ENCODE peak calls at places on chromosome 10, in seven cellular contexts. J is spleen; B is AG10803; K is CD4-positive, alpha-beta T cell; M is heart left ventricle; Q is heart right ventricle; O is upper lobe of left lung. G is an unnamed sample.

GRCh38 chr10:63885159-63885558 is 364.0 kb downstream of the REEP3 start:
- DNase-seq in O (no peak), M (no peak), K (no peak), Q (no peak), J (no peak), B (no peak), G (no peak)

GRCh38 chr10:113228570-113228969 is 278.5 kb downstream of the TCF7L2 start:
- DNase-seq in J (no peak), O (no peak), K (no peak), Q (no peak), M (no peak), B (peak), G (no peak)

GRCh38 chr10:130141878-130142277 is 5.7 kb downstream of the GLRX3 start:
- DNase-seq in B (no peak), O (no peak), M (no peak), K (no peak), J (no peak), Q (no peak), G (no peak)

GRCh38 chr10:3624367-3624766 is 160.6 kb downstream of the KLF6 start:
- DNase-seq in J (no peak), M (no peak), Q (no peak), O (no peak), K (no peak), B (peak), G (no peak)

GRCh38 chr10:43417950-43418768 is 9.2 kb upstream of the HNRNPF start:
- DNase-seq in M (no peak), Q (no peak), B (no peak), O (peak), J (no peak), K (no peak), G (no peak)

GRCh38 chr10:122780391-122780790 is 65.3 kb downstream of the CUZD1 start:
- DNase-seq in B (peak), O (no peak), J (no peak), Q (no peak), M (no peak), K (no peak), G (no peak)

GRCh38 chr10:79274279-79275104 is 72.8 kb upstream of the PPIF start:
- DNase-seq in M (peak), J (no peak), B (peak), K (no peak), O (peak), Q (peak), G (no peak)

GRCh38 chr10:125389648-125390047 is 229.3 kb upstream of the CTBP2 start:
- DNase-seq in M (no peak), Q (no peak), O (no peak), B (no peak), J (no peak), K (no peak), G (no peak)

GRCh38 chr10:43043342-43043772 is 33.5 kb upstream of the RET start:
- DNase-seq in Q (no peak), B (no peak), M (no peak), K (no peak), O (peak), J (no peak), G (no peak)

GRCh38 chr10:44878704-44879530 is 32.2 kb upstream of the TMEM72 start:
- DNase-seq in B (peak), K (peak), O (peak), Q (peak), J (peak), M (peak), G (peak)

GRCh38 chr10:78602201-78602917 is 466.4 kb upstream of the ZMIZ1 start:
- DNase-seq in M (no peak), J (no peak), K (no peak), Q (no peak), O (no peak), B (no peak), G (no peak)

GRCh38 chr10:25505466-25505865 is 330.7 kb downstream of the GPR158 start:
- DNase-seq in Q (no peak), B (no peak), K (no peak), M (no peak), J (no peak), O (no peak), G (no peak)

GRCh38 chr10:34705563-34705962 is 109.5 kb downstream of the PARD3 start:
- DNase-seq in O (no peak), J (no peak), K (no peak), B (no peak), M (no peak), Q (no peak), G (no peak)

GRCh38 chr10:6847561-6847960 is 267.5 kb upstream of the PRKCQ start:
- DNase-seq in M (no peak), B (no peak), Q (no peak), K (no peak), O (no peak), J (no peak), G (no peak)

GRCh38 chr10:35172574-35172973 is 45.9 kb downstream of the CREM start:
- DNase-seq in B (peak), Q (no peak), M (peak), K (no peak), O (no peak), J (no peak), G (no peak)

GRCh38 chr10:124091646-124092269 is 1.6 kb downstream of the CHST15 start:
- DNase-seq in K (no peak), J (peak), B (no peak), Q (peak), M (peak), O (peak), G (peak)

GRCh38 chr10:95242581-95243317 is 48.1 kb downstream of the PDLIM1 start:
- DNase-seq in K (no peak), J (peak), Q (no peak), M (no peak), O (peak), B (peak), G (peak)

GRCh38 chr10:28442375-28442774 is 90.5 kb upstream of the WAC start:
- DNase-seq in O (no peak), M (no peak), K (no peak), Q (no peak), B (no peak), J (no peak), G (no peak)

GRCh38 chr10:117830832-117831231 is 215.9 kb downstream of the RAB11FIP2 start:
- DNase-seq in K (no peak), Q (no peak), J (no peak), B (no peak), M (no peak), O (peak), G (no peak)

GRCh38 chr10:55370021-55370420 is 569.0 kb upstream of the PCDH15 start:
- DNase-seq in M (no peak), B (peak), K (no peak), O (no peak), J (no peak), Q (no peak), G (no peak)

GRCh38 chr10:28217848-28218247 is 85.0 kb downstream of the MPP7 start:
- DNase-seq in B (peak), Q (no peak), O (no peak), K (no peak), J (no peak), M (no peak), G (no peak)

GRCh38 chr10:119131512-119132240 is 27.8 kb downstream of the DENND10 start:
- DNase-seq in Q (no peak), M (no peak), J (no peak), B (peak), O (peak), K (peak), G (no peak)

GRCh38 chr10:44799971-44800370 is 111.2 kb upstream of the TMEM72 start:
- DNase-seq in K (no peak), Q (no peak), M (no peak), J (no peak), B (no peak), O (no peak), G (no peak)

GRCh38 chr10:7956508-7956907 is 98.0 kb upstream of the GATA3 start:
- DNase-seq in K (no peak), M (no peak), O (no peak), Q (no peak), J (no peak), B (peak), G (no peak)

GRCh38 chr10:76333801-76334200 is 902.4 kb downstream of the LRMDA start:
- DNase-seq in O (no peak), B (no peak), Q (no peak), K (no peak), J (no peak), M (no peak), G (no peak)

GRCh38 chr10:76333331-76333730 is 901.9 kb downstream of the LRMDA start:
- DNase-seq in Q (no peak), M (no peak), B (no peak), K (no peak), O (no peak), J (no peak), G (no peak)

GRCh38 chr10:76334306-76334705 is 902.9 kb downstream of the LRMDA start:
- DNase-seq in J (no peak), Q (no peak), B (no peak), O (no peak), K (no peak), M (no peak), G (no peak)

GRCh38 chr10:76329891-76330575 is 898.6 kb downstream of the LRMDA start:
- DNase-seq in M (no peak), Q (no peak), J (no peak), B (peak), K (no peak), O (no peak), G (no peak)

GRCh38 chr10:76331742-76332141 is 900.3 kb downstream of the LRMDA start:
- DNase-seq in K (no peak), O (no peak), Q (no peak), J (no peak), B (no peak), M (no peak), G (no peak)
- TF ChIP-seq CTCF in K (no peak), O (no peak), Q (no peak), J (no peak), B (no peak), M (no peak), G (no peak)

GRCh38 chr10:110110338-110110737 is 97.1 kb upstream of the MXI1 start:
- DNase-seq in K (no peak), O (no peak), M (no peak), B (no peak), J (no peak), Q (no peak), G (no peak)

GRCh38 chr10:110107887-110108286 is 99.5 kb upstream of the MXI1 start:
- DNase-seq in O (no peak), M (no peak), Q (no peak), K (no peak), J (no peak), B (no peak), G (no peak)

GRCh38 chr10:110115784-110116520 is 91.5 kb upstream of the MXI1 start:
- DNase-seq in Q (no peak), O (no peak), M (no peak), K (no peak), J (no peak), B (no peak), G (no peak)

GRCh38 chr10:110118891-110119621 is 88.3 kb upstream of the MXI1 start:
- DNase-seq in M (no peak), O (no peak), K (no peak), Q (no peak), J (no peak), B (peak), G (no peak)

GRCh38 chr10:110113670-110114337 is 93.6 kb upstream of the MXI1 start:
- DNase-seq in Q (no peak), J (no peak), M (no peak), B (no peak), K (no peak), O (no peak), G (no peak)
- TF ChIP-seq CTCF in Q (no peak), J (no peak), M (no peak), B (no peak), K (no peak), O (no peak), G (no peak)

GRCh38 chr10:94000638-94001420 is 7.1 kb downstream of the PLCE1 start:
- DNase-seq in K (no peak), J (no peak), O (no peak), Q (no peak), M (no peak), B (no peak), G (no peak)

GRCh38 chr10:93995598-93996271 is 2.0 kb downstream of the PLCE1 start:
- DNase-seq in M (no peak), O (no peak), J (no peak), Q (no peak), B (peak), K (no peak), G (no peak)

GRCh38 chr10:93997546-93997945 is 3.8 kb downstream of the PLCE1 start:
- DNase-seq in O (no peak), J (no peak), K (no peak), B (no peak), Q (no peak), M (no peak), G (no peak)

GRCh38 chr10:94002156-94002555 is 8.4 kb downstream of the PLCE1 start:
- DNase-seq in K (no peak), B (no peak), Q (no peak), O (no peak), J (no peak), M (no peak), G (no peak)

DNA sequence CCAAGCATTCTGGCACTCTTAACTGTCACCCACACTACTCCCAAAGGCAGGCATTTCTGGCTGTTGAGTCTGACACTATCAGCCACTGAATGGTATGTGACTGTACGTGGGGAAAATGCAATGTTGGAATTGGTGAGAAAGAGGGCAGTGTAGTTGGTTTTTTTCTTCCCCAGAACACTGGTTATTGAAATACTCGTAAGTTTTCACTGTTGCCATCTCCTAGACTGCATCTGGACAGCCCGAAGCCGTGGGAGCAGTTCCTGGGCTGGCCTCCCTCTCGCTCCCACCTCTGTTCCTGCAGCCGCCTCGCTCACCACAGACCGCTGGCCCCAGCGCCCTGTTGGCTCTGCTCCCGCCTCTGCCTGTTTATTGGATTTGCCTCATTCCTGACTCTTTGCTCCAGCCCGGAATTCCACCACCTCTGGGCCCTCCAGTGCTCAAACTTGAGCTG is 5.7 kb downstream of the PLCE1 start:
- DNase-seq in Q (peak), J (no peak), B (peak), M (peak), K (no peak), O (no peak), G (no peak)
- TF ChIP-seq CTCF in Q (no peak), J (no peak), B (no peak), M (no peak), K (no peak), O (no peak), G (no peak)

GRCh38 chr10:114821293-114821914 is at the start of gene FHIP2A:
- DNase-seq in O (peak), K (peak), Q (peak), M (peak), J (peak), B (peak), G (peak)
- TF ChIP-seq CTCF in O (peak), K (peak), Q (peak), M (peak), J (peak), B (peak), G (peak)

GRCh38 chr10:75014516-75015230 is 96.8 kb upstream of the SAMD8 start:
- DNase-seq in O (no peak), J (no peak), Q (no peak), B (no peak), K (peak), M (no peak), G (no peak)

GRCh38 chr10:75013007-75013406 is 98.4 kb upstream of the SAMD8 start:
- DNase-seq in K (no peak), B (no peak), J (no peak), Q (no peak), O (no peak), M (no peak), G (no peak)

GRCh38 chr10:75013522-75013921 is 97.9 kb upstream of the SAMD8 start:
- DNase-seq in O (no peak), B (no peak), J (no peak), K (no peak), M (no peak), Q (no peak), G (no peak)

GRCh38 chr10:75011221-75011620 is 100.2 kb upstream of the SAMD8 start:
- DNase-seq in J (no peak), O (no peak), B (no peak), K (no peak), M (no peak), Q (no peak), G (no peak)

DNA sequence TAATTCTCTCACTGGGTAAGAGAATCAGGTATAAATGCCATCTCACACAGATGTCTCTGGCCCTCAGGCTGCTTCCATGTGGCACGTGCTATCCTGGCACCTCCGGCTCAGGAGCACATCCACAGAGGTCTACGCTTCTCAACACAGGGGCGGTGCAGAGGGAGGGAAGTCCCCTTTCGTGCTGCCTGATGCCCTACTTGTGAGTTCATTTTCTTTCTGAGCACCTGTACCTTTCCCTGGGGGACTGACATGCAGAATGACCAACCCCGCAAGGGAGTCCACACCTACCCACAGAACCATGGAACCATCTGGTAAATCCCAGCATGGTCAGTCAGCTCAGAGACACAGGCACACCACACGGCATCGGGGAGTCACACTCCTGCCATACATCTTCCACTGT is 99.0 kb upstream of the SAMD8 start:
- DNase-seq in B (no peak), J (no peak), O (no peak), K (no peak), Q (no peak), M (no peak), G (no peak)
- TF ChIP-seq CTCF in B (no peak), J (no peak), O (no peak), K (no peak), Q (no peak), M (no peak), G (no peak)

GRCh38 chr10:49281461-49281860 is 17.5 kb upstream of the C10orf71 start:
- DNase-seq in Q (no peak), B (no peak), K (no peak), O (no peak), M (no peak), J (no peak), G (no peak)
- TF ChIP-seq CTCF in Q (peak), B (no peak), K (no peak), O (no peak), M (no peak), J (no peak), G (peak)

GRCh38 chr10:85594239-85594638 is 772.4 kb downstream of the GRID1 start:
- DNase-seq in B (no peak), K (no peak), M (no peak), J (no peak), O (no peak), Q (no peak), G (no peak)
- TF ChIP-seq CTCF in B (no peak), K (no peak), M (no peak), J (no peak), O (no peak), Q (no peak), G (no peak)

DNA sequence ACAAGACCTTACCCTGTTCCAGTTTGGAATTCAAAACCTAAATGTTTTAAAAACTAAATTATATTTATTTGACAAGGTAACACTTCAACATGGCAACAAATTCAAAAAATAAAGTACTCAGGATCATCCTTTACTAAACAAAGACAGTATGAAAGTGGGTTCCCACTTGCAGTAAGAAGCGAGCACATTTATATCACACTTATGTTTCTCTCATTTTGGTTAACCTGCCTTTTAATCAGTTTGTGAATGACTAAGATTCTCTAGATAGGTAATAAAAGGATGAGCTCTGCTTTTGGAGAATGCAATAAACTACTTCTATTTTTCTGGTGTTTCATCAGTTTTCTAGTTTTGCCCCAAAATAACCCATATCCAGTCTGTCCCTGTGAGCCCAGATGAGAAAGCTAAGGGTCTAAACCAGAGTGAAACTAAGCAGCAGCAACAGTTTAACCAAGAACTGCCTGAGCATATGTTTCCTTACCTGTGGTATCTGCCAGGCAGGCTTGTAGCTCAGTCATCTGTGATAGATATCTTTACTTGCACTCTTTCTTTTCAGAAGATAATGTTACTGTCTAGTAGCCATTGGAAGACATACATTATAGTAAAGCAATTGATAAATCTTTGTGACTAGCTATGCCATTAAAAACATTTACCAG is 64.1 kb downstream of the ABLIM1 start:
- DNase-seq in K (no peak), B (no peak), M (no peak), Q (no peak), J (no peak), O (no peak), G (no peak)
- TF ChIP-seq CTCF in K (no peak), B (no peak), M (no peak), Q (no peak), J (no peak), O (no peak), G (no peak)

DNA sequence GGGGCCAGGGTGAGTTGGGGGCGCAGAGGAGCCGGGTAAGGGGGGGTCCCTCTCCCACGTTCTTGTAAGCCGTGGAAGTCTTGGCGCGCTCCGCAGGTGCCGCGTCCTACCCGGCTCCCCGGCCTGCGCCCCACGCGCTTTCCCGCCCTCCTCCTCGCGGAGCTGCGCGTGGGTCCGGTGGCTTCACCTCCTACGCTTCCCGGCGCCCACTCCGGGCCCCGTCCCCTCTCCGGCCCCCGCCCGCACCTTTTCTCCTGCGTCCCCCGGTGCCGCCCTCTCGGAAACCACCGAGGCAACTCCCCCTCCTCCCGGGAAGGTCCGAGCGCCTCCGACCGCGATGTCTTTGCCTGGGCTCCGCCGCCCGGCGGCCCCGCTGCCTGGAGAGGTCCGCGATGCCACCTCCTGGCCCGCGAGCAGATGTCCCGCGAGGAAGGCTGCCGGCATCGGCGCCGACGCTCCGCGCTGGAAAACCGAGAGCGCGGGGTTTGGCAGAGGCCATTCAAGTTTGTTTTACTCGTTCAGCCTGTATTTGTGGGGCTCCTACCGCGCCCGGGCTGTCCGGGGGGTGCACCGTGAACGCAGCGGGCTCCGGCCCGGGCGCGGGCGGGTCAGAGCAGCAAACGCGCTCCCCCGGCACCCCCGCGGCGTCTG is 2.4 kb upstream of the NKX6-2 start:
- DNase-seq in B (peak), Q (no peak), O (no peak), M (no peak), K (no peak), J (no peak), G (no peak)
- TF ChIP-seq CTCF in B (peak), Q (no peak), O (no peak), M (no peak), K (no peak), J (no peak), G (peak)

GRCh38 chr10:80459047-80459865 is 5.1 kb downstream of the TSPAN14 start:
- DNase-seq in M (peak), J (peak), O (peak), Q (peak), K (peak), B (peak), G (no peak)
- TF ChIP-seq CTCF in M (no peak), J (peak), O (no peak), Q (no peak), K (no peak), B (peak), G (no peak)

G was measured in neural crest cell.